ENCODE peak calls at places on chromosomes 4 and X, in five cellular contexts. One of them, this sample, is unnamed.

GRCh38 chr4:53916431-53916889 is 147.9 kb downstream of the CHIC2 start:
- DNase-seq in AG04450: no peak
- DNase-seq in RWPE1: peak
- DNase-seq in right atrium auricular region: no peak
- DNase-seq in CD4-positive, alpha-beta T cell: no peak
- DNase-seq in this sample: no peak

GRCh38 chr4:101211146-101211553 is 136.2 kb downstream of the PPP3CA start:
- DNase-seq in AG04450: no peak
- DNase-seq in RWPE1: peak
- DNase-seq in right atrium auricular region: no peak
- DNase-seq in CD4-positive, alpha-beta T cell: no peak
- DNase-seq in this sample: no peak

GRCh38 chrX:74535211-74535621 is 79.2 kb downstream of the RLIM start:
- DNase-seq in AG04450: no peak
- DNase-seq in RWPE1: peak
- DNase-seq in right atrium auricular region: no peak
- DNase-seq in CD4-positive, alpha-beta T cell: no peak
- DNase-seq in this sample: no peak

GRCh38 chr4:150126880-150127236 is 48.6 kb downstream of the DCLK2 start:
- DNase-seq in AG04450: no peak
- DNase-seq in RWPE1: peak
- DNase-seq in right atrium auricular region: no peak
- DNase-seq in CD4-positive, alpha-beta T cell: no peak
- DNase-seq in this sample: no peak

GRCh38 chrX:46683023-46683422 is 75.9 kb downstream of the SLC9A7 start:
- DNase-seq in AG04450: no peak
- DNase-seq in RWPE1: no peak
- DNase-seq in right atrium auricular region: no peak
- DNase-seq in CD4-positive, alpha-beta T cell: no peak
- DNase-seq in this sample: no peak

GRCh38 chr4:31089815-31090214 is 369.6 kb downstream of the PCDH7 start:
- DNase-seq in AG04450: no peak
- DNase-seq in RWPE1: peak
- DNase-seq in right atrium auricular region: no peak
- DNase-seq in CD4-positive, alpha-beta T cell: no peak
- DNase-seq in this sample: peak

GRCh38 chr4:120819816-120820437 is 102.6 kb downstream of the PRDM5 start:
- DNase-seq in AG04450: no peak
- DNase-seq in RWPE1: no peak
- DNase-seq in right atrium auricular region: no peak
- DNase-seq in CD4-positive, alpha-beta T cell: no peak
- DNase-seq in this sample: no peak

GRCh38 chr4:39706334-39706733 is 8.4 kb downstream of the UBE2K start:
- DNase-seq in AG04450: peak
- DNase-seq in RWPE1: no peak
- DNase-seq in right atrium auricular region: peak
- DNase-seq in CD4-positive, alpha-beta T cell: no peak
- DNase-seq in this sample: peak

GRCh38 chrX:140701480-140701879 is 8.1 kb upstream of the LINC00632 start:
- DNase-seq in AG04450: no peak
- DNase-seq in RWPE1: peak
- DNase-seq in right atrium auricular region: no peak
- DNase-seq in CD4-positive, alpha-beta T cell: no peak
- DNase-seq in this sample: no peak
- TF ChIP-seq CTCF in AG04450: peak
- TF ChIP-seq CTCF in RWPE1: peak
- TF ChIP-seq CTCF in right atrium auricular region: no peak
- TF ChIP-seq CTCF in CD4-positive, alpha-beta T cell: peak
- TF ChIP-seq CTCF in this sample: peak

DNA sequence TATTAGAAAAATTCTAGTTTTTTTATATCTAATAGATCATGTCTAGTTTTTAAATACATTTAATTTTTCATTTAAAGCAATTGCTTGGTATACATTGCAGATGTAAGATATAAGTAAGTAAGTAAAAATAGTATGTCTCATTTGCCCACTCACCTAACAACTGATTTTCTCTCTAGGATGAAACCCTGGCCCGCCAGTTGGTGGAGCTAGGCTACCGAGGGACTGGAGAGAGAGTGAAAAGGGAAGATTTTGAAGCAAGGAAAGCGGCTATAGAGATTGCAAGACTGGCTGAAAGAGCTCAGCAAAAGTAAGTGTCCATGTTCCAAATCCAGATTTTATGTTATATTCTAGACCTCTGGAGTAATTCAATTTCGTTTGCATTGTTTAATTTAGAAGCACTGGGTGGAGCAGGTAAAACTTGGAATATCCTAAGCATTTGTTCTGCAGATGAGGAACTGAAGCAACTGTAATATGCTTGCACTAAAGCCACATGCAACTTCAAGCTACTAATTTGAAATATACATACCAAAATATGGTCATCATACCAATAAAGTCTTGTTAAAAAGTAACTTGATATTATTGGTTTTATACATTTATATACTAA is 27.1 kb downstream of the CFAP299 start:
- DNase-seq in AG04450: no peak
- DNase-seq in RWPE1: peak
- DNase-seq in right atrium auricular region: no peak
- DNase-seq in CD4-positive, alpha-beta T cell: peak
- DNase-seq in this sample: no peak
- TF ChIP-seq CTCF in AG04450: peak
- TF ChIP-seq CTCF in RWPE1: peak
- TF ChIP-seq CTCF in right atrium auricular region: peak
- TF ChIP-seq CTCF in CD4-positive, alpha-beta T cell: peak
- TF ChIP-seq CTCF in this sample: peak

DNA sequence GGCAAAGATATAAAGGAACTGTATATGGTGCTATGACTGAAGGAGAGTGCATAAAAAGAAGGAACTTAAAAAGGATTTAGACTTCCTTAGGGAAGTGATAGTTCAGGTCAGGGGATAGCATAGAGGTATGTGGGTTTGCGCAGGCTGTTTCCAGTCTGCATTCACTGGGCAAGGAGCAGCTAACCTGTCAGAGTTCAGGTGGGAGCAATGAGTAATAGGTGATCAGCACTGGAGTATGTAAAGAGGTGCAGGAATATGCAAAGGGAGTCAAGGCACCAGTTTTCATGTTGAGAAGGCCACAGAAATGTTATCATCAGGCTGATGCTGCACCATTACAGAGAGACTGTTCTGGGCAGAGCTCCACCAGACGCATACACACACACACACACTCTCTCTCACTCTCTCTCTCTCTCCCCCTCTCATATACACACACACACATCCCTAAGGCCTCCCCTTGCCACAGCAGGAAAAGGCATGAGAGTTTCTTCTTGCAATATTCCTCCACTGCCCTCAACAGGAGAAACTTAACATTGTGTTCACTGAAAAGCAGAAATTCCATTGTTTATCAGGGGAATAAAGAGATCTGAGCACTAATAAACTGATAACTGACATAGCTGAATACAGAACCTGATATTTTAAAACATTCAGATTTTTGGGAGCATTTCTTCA is 256.4 kb upstream of the GRID2 start:
- DNase-seq in AG04450: no peak
- DNase-seq in RWPE1: no peak
- DNase-seq in right atrium auricular region: no peak
- DNase-seq in CD4-positive, alpha-beta T cell: no peak
- DNase-seq in this sample: peak
- TF ChIP-seq CTCF in AG04450: no peak
- TF ChIP-seq CTCF in RWPE1: no peak
- TF ChIP-seq CTCF in right atrium auricular region: no peak
- TF ChIP-seq CTCF in CD4-positive, alpha-beta T cell: no peak
- TF ChIP-seq CTCF in this sample: peak

GRCh38 chr4:38210396-38211114 is 250.4 kb downstream of the PTTG2 start:
- DNase-seq in AG04450: no peak
- DNase-seq in RWPE1: no peak
- DNase-seq in right atrium auricular region: no peak
- DNase-seq in CD4-positive, alpha-beta T cell: no peak
- DNase-seq in this sample: no peak

GRCh38 chr4:38207110-38207457 is 246.9 kb downstream of the PTTG2 start:
- DNase-seq in AG04450: no peak
- DNase-seq in RWPE1: no peak
- DNase-seq in right atrium auricular region: no peak
- DNase-seq in CD4-positive, alpha-beta T cell: no peak
- DNase-seq in this sample: no peak

GRCh38 chr4:38204317-38205060 is 244.3 kb downstream of the PTTG2 start:
- DNase-seq in AG04450: no peak
- DNase-seq in RWPE1: no peak
- DNase-seq in right atrium auricular region: no peak
- DNase-seq in CD4-positive, alpha-beta T cell: no peak
- DNase-seq in this sample: no peak

DNA sequence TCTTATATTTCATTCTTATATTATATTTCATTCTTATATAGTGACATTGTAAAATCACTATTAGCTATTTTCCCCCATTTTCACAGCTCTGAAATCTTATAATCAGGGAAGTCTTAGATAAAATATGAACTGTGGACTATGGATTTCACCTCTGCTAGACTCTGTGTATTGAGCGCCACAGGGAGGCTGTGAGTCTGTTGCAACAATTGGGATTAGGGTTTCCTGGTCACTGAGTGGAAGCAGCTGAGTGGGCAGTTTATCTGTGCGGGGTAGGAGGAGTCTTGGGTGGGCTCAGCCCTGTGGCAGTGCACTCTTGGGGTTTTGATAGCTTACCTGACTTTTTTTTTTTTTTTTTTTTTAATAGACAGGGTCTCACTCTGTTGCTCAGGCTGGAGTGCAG is 249.5 kb downstream of the PTTG2 start:
- DNase-seq in AG04450: no peak
- DNase-seq in RWPE1: no peak
- DNase-seq in right atrium auricular region: no peak
- DNase-seq in CD4-positive, alpha-beta T cell: no peak
- DNase-seq in this sample: no peak
- TF ChIP-seq CTCF in AG04450: no peak
- TF ChIP-seq CTCF in RWPE1: no peak
- TF ChIP-seq CTCF in right atrium auricular region: no peak
- TF ChIP-seq CTCF in CD4-positive, alpha-beta T cell: no peak
- TF ChIP-seq CTCF in this sample: no peak

GRCh38 chr4:185634066-185634652 is 98.9 kb upstream of the PDLIM3 start:
- DNase-seq in AG04450: no peak
- DNase-seq in RWPE1: no peak
- DNase-seq in right atrium auricular region: no peak
- DNase-seq in CD4-positive, alpha-beta T cell: no peak
- DNase-seq in this sample: no peak
- TF ChIP-seq CTCF in AG04450: peak
- TF ChIP-seq CTCF in RWPE1: no peak
- TF ChIP-seq CTCF in right atrium auricular region: no peak
- TF ChIP-seq CTCF in CD4-positive, alpha-beta T cell: peak
- TF ChIP-seq CTCF in this sample: peak

GRCh38 chr4:33890841-33891240 is 2353.5 kb downstream of the ARAP2 start:
- DNase-seq in AG04450: no peak
- DNase-seq in RWPE1: no peak
- DNase-seq in right atrium auricular region: no peak
- DNase-seq in CD4-positive, alpha-beta T cell: no peak
- DNase-seq in this sample: no peak
- TF ChIP-seq CTCF in AG04450: no peak
- TF ChIP-seq CTCF in RWPE1: no peak
- TF ChIP-seq CTCF in right atrium auricular region: no peak
- TF ChIP-seq CTCF in CD4-positive, alpha-beta T cell: no peak
- TF ChIP-seq CTCF in this sample: no peak